ENCODE peak calls at places on chromosome 19, in nine cellular contexts. I is HAP-1; D is psoas muscle; B is GM12878; F is astrocyte; Z is CD4-positive, CD25-positive, alpha-beta regulatory T cell; H is heart right ventricle; G is cardiac muscle cell; L is NT2/D1. A is an unnamed sample.

GRCh38 chr19:3120611-3121231 is 15.1 kb upstream of the GNA15 start:
- DNase-seq in D (peak; percentile 13), L (no peak), Z (no peak), I (no peak), B (no peak), H (no peak), F (no peak), G (no peak), A (no peak)

GRCh38 chr19:55197531-55197930 is 11.8 kb downstream of the PTPRH start:
- DNase-seq in D (no peak), H (no peak), B (no peak), I (no peak), G (no peak), L (no peak), Z (peak; percentile 33), F (no peak), A (no peak)

GRCh38 chr19:47221080-47221841 is 9.7 kb downstream of the BBC3 start:
- DNase-seq in I (no peak), G (no peak), B (no peak), H (no peak), D (no peak), Z (no peak), L (no peak), F (no peak), A (no peak)

GRCh38 chr19:4416268-4416667 is 13.8 kb downstream of the CHAF1A start:
- DNase-seq in D (no peak), I (no peak), B (no peak), L (no peak), G (no peak), Z (no peak), F (no peak), H (no peak), A (no peak)

GRCh38 chr19:15154002-15154612 is 46.7 kb downstream of the NOTCH3 start:
- DNase-seq in D (no peak), B (no peak), F (no peak), G (peak; percentile 40), H (no peak), I (peak; percentile 75), Z (peak; percentile 44), L (no peak), A (no peak)

GRCh38 chr19:17061205-17061604 is 14.0 kb downstream of the HAUS8 start:
- DNase-seq in I (no peak), B (no peak), D (no peak), H (no peak), G (no peak), F (no peak), L (no peak), Z (no peak), A (no peak)

GRCh38 chr19:18961767-18962423 is 20.9 kb upstream of the HOMER3 start:
- DNase-seq in F (no peak), D (no peak), B (no peak), Z (peak; percentile 36), G (peak; percentile 12), I (no peak), H (no peak), L (no peak), A (no peak)

GRCh38 chr19:4758659-4759058 is 32.9 kb upstream of the FEM1A start:
- DNase-seq in Z (no peak), D (no peak), H (no peak), G (no peak), L (no peak), B (no peak), I (no peak), F (no peak), A (no peak)

DNA sequence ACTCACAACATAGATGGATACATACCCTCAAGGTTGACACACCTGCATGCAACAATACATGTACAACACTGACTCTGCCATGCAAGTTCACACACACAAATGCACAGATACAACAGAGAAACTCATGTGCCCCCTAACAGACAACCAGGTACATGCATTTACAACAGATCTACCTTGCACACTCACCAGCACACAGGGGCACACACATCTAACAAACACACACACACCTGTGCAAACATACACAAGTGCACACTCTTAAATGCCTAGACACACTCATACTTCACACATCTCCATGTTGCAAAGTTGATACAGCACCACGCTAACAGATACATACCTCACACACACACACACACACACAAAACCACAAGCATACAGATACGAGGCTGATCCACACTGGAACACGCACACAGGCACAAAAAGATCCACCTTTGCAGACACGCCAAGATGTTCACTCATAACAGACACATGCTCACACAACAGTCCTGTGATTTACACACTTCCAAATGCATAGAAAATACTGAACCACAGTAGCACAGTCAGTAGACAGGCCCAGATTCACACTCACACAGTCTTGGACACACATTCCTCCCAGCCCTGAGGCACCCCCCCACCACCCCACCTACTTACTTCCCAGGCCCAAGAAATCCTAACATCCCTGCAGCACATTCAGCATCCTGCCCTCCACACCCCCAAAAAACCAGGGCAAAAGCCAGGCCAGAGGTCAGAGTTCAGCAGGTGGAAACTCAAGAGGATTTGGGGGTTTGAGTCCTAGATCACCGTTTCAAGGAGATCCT is 1.4 kb downstream of the LRFN1 start:
- DNase-seq in I (no peak), F (no peak), B (no peak), Z (no peak), L (no peak), H (no peak), D (no peak), G (no peak), A (no peak)
- H3K4me3 ChIP-seq in I (peak overlapping the region; percentile 66), F (no peak overlapping the region), B (no peak overlapping the region), Z (no peak overlapping the region), L (peak overlapping the region; percentile 78), H (no peak overlapping the region), D (no peak overlapping the region), G (peak overlapping the region; percentile 99), A (no peak overlapping the region)

GRCh38 chr19:41551711-41552110 is 24.3 kb upstream of the CEACAM21 start:
- DNase-seq in G (no peak), I (no peak), L (no peak), H (no peak), Z (no peak), D (no peak), B (no peak), F (no peak), A (no peak)

GRCh38 chr19:41551212-41551610 is 24.8 kb upstream of the CEACAM21 start:
- DNase-seq in L (no peak), B (no peak), F (no peak), D (no peak), I (no peak), G (no peak), Z (no peak), H (no peak), A (no peak)

GRCh38 chr19:41547569-41547968 is 28.4 kb upstream of the CEACAM21 start:
- DNase-seq in H (no peak), I (no peak), B (no peak), L (no peak), G (no peak), D (no peak), F (no peak), Z (no peak), A (no peak)

GRCh38 chr19:41548047-41548446 is 27.9 kb upstream of the CEACAM21 start:
- DNase-seq in H (no peak), Z (no peak), G (no peak), I (no peak), L (no peak), D (no peak), F (no peak), B (no peak), A (no peak)

DNA sequence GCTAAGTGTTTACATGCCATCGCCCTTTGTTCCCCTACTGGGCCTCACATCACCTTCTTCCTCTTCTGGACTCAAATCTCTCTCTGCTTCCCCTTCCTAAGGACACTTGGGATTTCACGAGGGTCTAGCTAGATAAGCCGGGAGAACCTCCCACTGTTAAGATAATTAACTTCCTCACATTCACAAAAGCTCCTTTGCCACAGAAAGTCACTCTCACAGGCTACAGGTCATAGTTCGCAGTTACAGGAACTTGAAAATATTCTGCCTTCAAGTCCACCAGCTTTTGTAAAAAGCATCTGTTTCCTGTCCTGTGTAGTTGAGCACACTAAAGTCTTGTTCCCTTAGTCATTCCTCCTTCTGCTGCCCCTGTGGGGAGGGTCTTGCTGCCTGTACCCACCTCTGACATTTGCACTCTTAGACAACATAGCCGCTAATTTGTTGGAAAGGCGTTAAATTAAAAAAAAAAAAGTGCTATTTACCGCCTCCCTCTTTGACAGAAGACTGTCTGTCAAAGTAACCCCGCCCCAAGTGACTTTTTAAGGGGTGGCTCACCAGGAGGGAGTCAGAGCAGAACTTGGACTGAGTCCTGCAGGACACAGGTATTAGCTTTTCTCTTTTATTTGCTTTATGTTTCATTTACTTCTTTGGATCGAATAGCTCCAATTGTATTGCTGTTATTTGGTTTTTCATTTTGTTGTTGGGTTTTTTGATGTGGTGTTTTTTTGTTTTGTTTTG is 26.8 kb upstream of the CEACAM21 start:
- DNase-seq in B (no peak), D (no peak), L (peak; percentile 35), G (no peak), H (peak; percentile 35), I (no peak), Z (peak; percentile 91), F (no peak), A (no peak)
- H3K4me1 ChIP-seq in B (peaks cover 36% of the 10 kb centered on the region), D (no peaks in the 10 kb centered on the region), L (no peaks in the 10 kb centered on the region), G (no peaks in the 10 kb centered on the region), H (peaks cover 64% of the 10 kb centered on the region), I (no peaks in the 10 kb centered on the region), Z (peaks cover 77% of the 10 kb centered on the region), F (no peaks in the 10 kb centered on the region), A (no peaks in the 10 kb centered on the region)

GRCh38 chr19:703651-704446 is 4.9 kb upstream of the PALM start:
- DNase-seq in L (peak; percentile 83), I (peak; percentile 96), F (no peak), G (peak; percentile 73), B (no peak), Z (peak; percentile 45), D (peak; percentile 83), H (peak; percentile 69), A (peak; percentile 72)
- H3K4me3 ChIP-seq in L (peak overlapping the region; percentile 56), I (peak overlapping the region; percentile 35), F (no peak overlapping the region), G (no peak overlapping the region), B (no peak overlapping the region), Z (no peak overlapping the region), D (peak overlapping the region; percentile 11), H (peak overlapping the region; percentile 19), A (no peak overlapping the region)

GRCh38 chr19:8503506-8503905 is 1.1 kb upstream of the PRAM1 start:
- DNase-seq in B (no peak), Z (no peak), I (no peak), D (no peak), G (no peak), H (no peak), L (no peak), F (no peak), A (no peak)

GRCh38 chr19:8501968-8502367 is 472 bp downstream of the PRAM1 start:
- DNase-seq in B (no peak), G (no peak), L (no peak), D (no peak), F (no peak), I (no peak), H (no peak), Z (no peak), A (no peak)

GRCh38 chr19:8499048-8499833 is 3.2 kb downstream of the PRAM1 start:
- DNase-seq in D (no peak), H (no peak), L (no peak), B (no peak), F (no peak), Z (no peak), G (no peak), I (no peak), A (no peak)

GRCh38 chr19:8500158-8500557 is 2.3 kb downstream of the PRAM1 start:
- DNase-seq in L (peak; percentile 30), D (no peak), F (no peak), I (no peak), Z (no peak), B (no peak), H (no peak), G (no peak), A (no peak)

DNA sequence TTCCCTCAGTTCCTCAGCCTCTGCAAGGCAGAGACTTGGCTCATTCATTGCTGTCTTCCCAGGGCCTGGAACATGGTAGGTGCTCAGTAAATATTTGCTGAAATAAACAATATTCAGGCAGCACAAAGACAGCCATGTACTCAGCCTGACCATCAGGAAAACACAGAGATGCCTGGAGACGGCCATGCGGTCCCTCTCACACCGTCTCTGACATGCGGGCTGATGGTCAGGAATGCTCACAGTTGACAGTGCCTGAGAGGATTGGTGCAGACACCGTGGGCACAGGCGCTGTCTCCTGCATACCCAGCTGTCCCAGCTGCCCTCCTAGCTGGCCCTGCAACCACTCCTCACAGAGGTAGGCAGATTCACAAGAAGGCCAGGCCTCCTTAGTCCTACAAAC is 893 bp downstream of the PRAM1 start:
- DNase-seq in F (no peak), B (no peak), Z (no peak), L (no peak), H (no peak), G (no peak), D (no peak), I (no peak), A (no peak)
- H3K4me1 ChIP-seq in F (peaks cover 3% of the 10 kb centered on the region), B (peaks cover 4% of the 10 kb centered on the region), Z (peaks cover 14% of the 10 kb centered on the region), L (peaks cover 31% of the 10 kb centered on the region), H (peaks cover 66% of the 10 kb centered on the region), G (peaks cover 6% of the 10 kb centered on the region), D (peaks cover 11% of the 10 kb centered on the region), I (peaks cover 6% of the 10 kb centered on the region), A (peaks cover 11% of the 10 kb centered on the region)

A was measured in body of pancreas.